ENCODE peak calls at places on chromosome 6, in ten cellular contexts. D, O, X, G, B, T, C, R, V and W are unnamed samples.
A peak's percentile ranks its signal among the peaks of the same experiment; 100 is the strongest.

GRCh38 chr6:26491604-26492003 is 8.5 kb upstream of the BTN1A1 start:
- DNase-seq in D (no peak), O (no peak), X (peak; percentile 21), G (no peak), B (no peak), T (no peak), C (no peak), R (no peak), V (no peak), W (no peak)

GRCh38 chr6:10555625-10556309 is 34.6 kb downstream of the GCNT2 start:
- DNase-seq in D (peak; percentile 8), O (peak; percentile 24), X (no peak), G (no peak), B (peak; percentile 50), T (peak; percentile 44), C (no peak), R (peak; percentile 84), V (peak; percentile 65), W (peak; percentile 66)

GRCh38 chr6:105968230-105968954 is 117.7 kb upstream of the PRDM1 start:
- DNase-seq in D (peak; percentile 69), O (no peak), X (peak; percentile 31), G (peak; percentile 49), B (no peak), T (peak; percentile 70), C (no peak), R (no peak), V (no peak), W (no peak)

GRCh38 chr6:116648161-116648560 is 20.4 kb downstream of the ZUP1 start:
- DNase-seq in D (peak; percentile 51), O (peak; percentile 32), X (no peak), G (no peak), B (no peak), T (no peak), C (peak; percentile 4), R (no peak), V (no peak), W (no peak)

GRCh38 chr6:49519660-49520059 is 19.9 kb downstream of the GLYATL3 start:
- DNase-seq in D (no peak), O (no peak), X (no peak), G (no peak), B (no peak), T (no peak), C (no peak), R (no peak), V (no peak), W (no peak)

GRCh38 chr6:33744895-33745546 is 1.7 kb downstream of the IP6K3 start:
- DNase-seq in D (no peak), O (no peak), X (no peak), G (no peak), B (peak; percentile 73), T (no peak), C (peak; percentile 59), R (no peak), V (no peak), W (peak; percentile 86)

GRCh38 chr6:163533443-163533842 is 118.9 kb downstream of the QKI start:
- DNase-seq in D (peak; percentile 97), O (peak; percentile 90), X (peak; percentile 17), G (peak; percentile 73), B (peak; percentile 62), T (peak; percentile 93), C (peak; percentile 80), R (no peak), V (no peak), W (no peak)

GRCh38 chr6:76684881-76685280 is 612.4 kb upstream of the IMPG1 start:
- DNase-seq in D (peak; percentile 2), O (peak; percentile 32), X (no peak), G (peak; percentile 6), B (peak; percentile 24), T (no peak), C (no peak), R (no peak), V (no peak), W (no peak)

GRCh38 chr6:81886157-81886556 is 133.7 kb upstream of the TENT5A start:
- DNase-seq in D (no peak), O (no peak), X (no peak), G (no peak), B (no peak), T (no peak), C (no peak), R (no peak), V (no peak), W (no peak)

GRCh38 chr6:166942393-166943168 is 13.8 kb downstream of the RNASET2 start:
- DNase-seq in D (peak; percentile 46), O (peak; percentile 87), X (no peak), G (no peak), B (peak; percentile 45), T (no peak), C (no peak), R (no peak), V (peak; percentile 62), W (no peak)

GRCh38 chr6:125950293-125950692 is 6.3 kb upstream of the HINT3 start:
- DNase-seq in D (peak; percentile 84), O (peak; percentile 67), X (no peak), G (no peak), B (no peak), T (peak; percentile 86), C (peak; percentile 84), R (no peak), V (no peak), W (no peak)

GRCh38 chr6:166058064-166058739 is 109.4 kb downstream of the TBXT start:
- DNase-seq in D (peak; percentile 69), O (peak; percentile 86), X (no peak), G (no peak), B (peak; percentile 63), T (peak; percentile 73), C (no peak), R (no peak), V (no peak), W (no peak)

GRCh38 chr6:5994999-5995698 is 11.6 kb downstream of the NRN1 start:
- DNase-seq in D (no peak), O (no peak), X (no peak), G (no peak), B (no peak), T (no peak), C (peak; percentile 31), R (no peak), V (no peak), W (no peak)

GRCh38 chr6:22362361-22362760 is 65.5 kb upstream of the PRL start:
- DNase-seq in D (no peak), O (no peak), X (no peak), G (no peak), B (no peak), T (no peak), C (no peak), R (no peak), V (no peak), W (no peak)

GRCh38 chr6:54291738-54292137 is 16.5 kb upstream of the TINAG start:
- DNase-seq in D (peak; percentile 66), O (peak; percentile 56), X (no peak), G (no peak), B (no peak), T (peak; percentile 76), C (no peak), R (no peak), V (no peak), W (no peak)

GRCh38 chr6:108565091-108565766 is 4.5 kb downstream of the FOXO3 start:
- DNase-seq in D (no peak), O (no peak), X (no peak), G (no peak), B (no peak), T (peak; percentile 24), C (no peak), R (peak; percentile 38), V (no peak), W (no peak)
- H3K4me1 ChIP-seq in D (peaks cover 14% of the 10 kb centered on the region), O (peaks cover 20% of the 10 kb centered on the region), X (peaks cover 12% of the 10 kb centered on the region), G (peaks cover 51% of the 10 kb centered on the region), B (peaks cover 27% of the 10 kb centered on the region), T (peaks cover 42% of the 10 kb centered on the region), C (peaks cover 42% of the 10 kb centered on the region), R (peaks cover 41% of the 10 kb centered on the region), V (peaks cover 68% of the 10 kb centered on the region), W (peaks cover 59% of the 10 kb centered on the region)

GRCh38 chr6:4885534-4885933 is 109.3 kb downstream of the CDYL start:
- DNase-seq in D (no peak), O (no peak), X (no peak), G (no peak), B (no peak), T (no peak), C (no peak), R (no peak), V (no peak), W (no peak)

GRCh38 chr6:4888841-4889240 is 112.6 kb downstream of the CDYL start:
- DNase-seq in D (no peak), O (peak; percentile 64), X (no peak), G (no peak), B (no peak), T (no peak), C (no peak), R (no peak), V (no peak), W (no peak)

GRCh38 chr6:4883298-4883697 is 107.1 kb downstream of the CDYL start:
- DNase-seq in D (no peak), O (no peak), X (no peak), G (no peak), B (no peak), T (no peak), C (no peak), R (no peak), V (no peak), W (no peak)

GRCh38 chr6:4880373-4880762 is 104.2 kb downstream of the CDYL start:
- DNase-seq in D (no peak), O (no peak), X (no peak), G (no peak), B (no peak), T (no peak), C (no peak), R (no peak), V (no peak), W (no peak)

GRCh38 chr6:4884646-4885427 is 108.6 kb downstream of the CDYL start:
- DNase-seq in D (no peak), O (no peak), X (no peak), G (no peak), B (no peak), T (no peak), C (no peak), R (no peak), V (no peak), W (no peak)
- H3K4me1 ChIP-seq in D (no peaks in the 10 kb centered on the region), O (peaks cover 7% of the 10 kb centered on the region), X (no peaks in the 10 kb centered on the region), G (peaks cover 8% of the 10 kb centered on the region), B (no peaks in the 10 kb centered on the region), T (no peaks in the 10 kb centered on the region), C (peaks cover 4% of the 10 kb centered on the region), R (peaks cover 1% of the 10 kb centered on the region), V (no peaks in the 10 kb centered on the region), W (peaks cover 5% of the 10 kb centered on the region)

GRCh38 chr6:150998992-150999975 is 133.8 kb downstream of the MTHFD1L start:
- DNase-seq in D (no peak), O (no peak), X (no peak), G (no peak), B (no peak), T (peak; percentile 51), C (no peak), R (no peak), V (no peak), W (no peak)
- H3K4me1 ChIP-seq in D (peaks cover 17% of the 10 kb centered on the region), O (no peaks in the 10 kb centered on the region), X (no peaks in the 10 kb centered on the region), G (peaks cover 3% of the 10 kb centered on the region), B (no peaks in the 10 kb centered on the region), T (peaks cover 23% of the 10 kb centered on the region), C (peaks cover 3% of the 10 kb centered on the region), R (peaks cover 4% of the 10 kb centered on the region), V (peaks cover 8% of the 10 kb centered on the region), W (no peaks in the 10 kb centered on the region)

DNA sequence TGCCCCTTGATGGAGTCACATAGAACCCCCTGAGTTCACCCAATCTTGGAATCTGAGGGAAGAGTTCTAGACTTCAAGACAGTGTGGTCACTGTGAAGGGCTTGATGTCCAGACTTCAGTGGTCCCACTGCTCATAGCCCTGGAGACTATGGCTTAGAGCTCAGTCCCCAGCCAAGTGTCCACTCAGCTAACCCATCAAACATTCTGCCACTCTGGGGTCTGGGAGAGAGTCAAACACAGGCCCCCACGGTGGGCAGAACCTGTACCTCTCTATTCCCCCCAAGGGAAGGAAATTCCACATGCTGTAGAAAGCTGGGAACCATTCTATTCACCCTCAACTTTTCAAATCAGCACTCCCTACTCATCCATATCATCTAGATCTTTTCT is 15.5 kb upstream of the TBC1D22B start:
- DNase-seq in D (no peak), O (no peak), X (no peak), G (no peak), B (no peak), T (no peak), C (no peak), R (no peak), V (no peak), W (no peak)
- H3K4me1 ChIP-seq in D (peaks cover 37% of the 10 kb centered on the region), O (peaks cover 5% of the 10 kb centered on the region), X (peaks cover 44% of the 10 kb centered on the region), G (peaks cover 53% of the 10 kb centered on the region), B (peaks cover 26% of the 10 kb centered on the region), T (peaks cover 88% of the 10 kb centered on the region), C (peaks cover 82% of the 10 kb centered on the region), R (peaks cover 50% of the 10 kb centered on the region), V (peaks cover 54% of the 10 kb centered on the region), W (peaks cover 51% of the 10 kb centered on the region)